ENCODE peak calls at places on chromosome 9, in four cellular contexts. W is H1, J is IMR-90, X is H9. P is an unnamed sample.

GRCh38 chr9:530681-531080 is 310.8 kb upstream of the DMRT1 start:
- DNase-seq in W (no peak), J (peak), X (no peak), P (no peak)

GRCh38 chr9:36268007-36268427 is 9.8 kb upstream of the GNE start:
- DNase-seq in W (no peak), J (peak), X (no peak), P (no peak)

GRCh38 chr9:128276574-128277270 is 646 bp downstream of the SWI5 start:
- DNase-seq in W (no peak), J (peak), X (peak), P (peak)

GRCh38 chr9:14127656-14128055 is 186.3 kb downstream of the NFIB start:
- DNase-seq in W (no peak), J (peak), X (no peak), P (no peak)

GRCh38 chr9:16870606-16871357 is at the start of gene BNC2:
- DNase-seq in W (peak), J (peak), X (peak), P (peak)

GRCh38 chr9:106934424-106934823 is 71.5 kb downstream of the ZNF462 start:
- DNase-seq in W (no peak), J (no peak), X (no peak), P (no peak)

GRCh38 chr9:124527781-124528180 is 20.6 kb upstream of the NR5A1 start:
- DNase-seq in W (no peak), J (peak), X (no peak), P (no peak)

GRCh38 chr9:114055061-114055460 is 23.0 kb downstream of the AMBP start:
- DNase-seq in W (peak), J (no peak), X (peak), P (no peak)

GRCh38 chr9:100577776-100578448 is at the start of gene CAVIN4:
- DNase-seq in W (no peak), J (peak), X (no peak), P (no peak)

GRCh38 chr9:131418143-131419028 is 24.5 kb downstream of the PRRC2B start:
- DNase-seq in W (no peak), J (peak), X (peak), P (peak)

GRCh38 chr9:129650680-129651235 is 8.8 kb upstream of the ASB6 start:
- DNase-seq in W (no peak), J (no peak), X (no peak), P (no peak)

GRCh38 chr9:125277411-125277810 is 15.8 kb downstream of the GAPVD1 start:
- DNase-seq in W (no peak), J (no peak), X (no peak), P (no peak)

GRCh38 chr9:16867571-16868311 is 2.7 kb downstream of the BNC2 start:
- DNase-seq in W (no peak), J (peak), X (no peak), P (peak)

GRCh38 chr9:111482656-111483418 is 1.3 kb downstream of the ECPAS start:
- DNase-seq in W (peak), J (peak), X (peak), P (peak)

GRCh38 chr9:4979224-4979623 is 5.8 kb upstream of the JAK2 start:
- DNase-seq in W (no peak), J (peak), X (no peak), P (no peak)

GRCh38 chr9:130959809-130960334 is 20.8 kb upstream of the FIBCD1 start:
- DNase-seq in W (no peak), J (no peak), X (no peak), P (no peak)

GRCh38 chr9:122051401-122052346 is 41.4 kb downstream of the TTLL11 start:
- DNase-seq in W (no peak), J (peak), X (no peak), P (no peak)

GRCh38 chr9:115640887-115641286 is 512.7 kb upstream of the PAPPA start:
- DNase-seq in W (no peak), J (peak), X (no peak), P (no peak)

GRCh38 chr9:124551472-124552339 is 44.5 kb upstream of the NR5A1 start:
- DNase-seq in W (peak), J (peak), X (peak), P (peak)

GRCh38 chr9:23799521-23799920 is 26.5 kb downstream of the ELAVL2 start:
- DNase-seq in W (no peak), J (no peak), X (no peak), P (no peak)

GRCh38 chr9:91900057-91900816 is 49.8 kb downstream of the ROR2 start:
- DNase-seq in W (no peak), J (no peak), X (no peak), P (peak)

GRCh38 chr9:124814178-124814535 is 37.2 kb downstream of the OLFML2A start:
- DNase-seq in W (no peak), J (no peak), X (no peak), P (no peak)

GRCh38 chr9:134551657-134552348 is 89.8 kb upstream of the COL5A1 start:
- DNase-seq in W (no peak), J (peak), X (no peak), P (no peak)

GRCh38 chr9:126738553-126738952 is 66.3 kb upstream of the ZBTB43 start:
- DNase-seq in W (peak), J (no peak), X (no peak), P (no peak)

GRCh38 chr9:79774356-79774755 is 202.6 kb downstream of the TLE4 start:
- DNase-seq in W (no peak), J (no peak), X (no peak), P (no peak)

GRCh38 chr9:114161518-114161917 is 6.2 kb downstream of the COL27A1 start:
- DNase-seq in W (no peak), J (no peak), X (no peak), P (no peak)

GRCh38 chr9:120735009-120735408 is 20.7 kb upstream of the MEGF9 start:
- DNase-seq in W (no peak), J (no peak), X (no peak), P (no peak)

GRCh38 chr9:87515086-87515485 is 17.4 kb downstream of the DAPK1 start:
- DNase-seq in W (no peak), J (no peak), X (no peak), P (no peak)

GRCh38 chr9:91589101-91589553 is 165.5 kb upstream of the NFIL3 start:
- DNase-seq in W (no peak), J (peak), X (no peak), P (no peak)

GRCh38 chr9:131119600-131119999 is 5.8 kb upstream of the NUP214 start:
- DNase-seq in W (no peak), J (no peak), X (no peak), P (no peak)

GRCh38 chr9:120434532-120434931 is 145.4 kb downstream of the CDK5RAP2 start:
- DNase-seq in W (no peak), J (peak), X (no peak), P (no peak)

GRCh38 chr9:137233143-137233980 is 2.7 kb downstream of the SLC34A3 start:
- DNase-seq in W (no peak), J (no peak), X (no peak), P (no peak)
- H2BK5ac ChIP-seq in W (no peak), J (no peak), X (no peak), P (no peak)

DNA sequence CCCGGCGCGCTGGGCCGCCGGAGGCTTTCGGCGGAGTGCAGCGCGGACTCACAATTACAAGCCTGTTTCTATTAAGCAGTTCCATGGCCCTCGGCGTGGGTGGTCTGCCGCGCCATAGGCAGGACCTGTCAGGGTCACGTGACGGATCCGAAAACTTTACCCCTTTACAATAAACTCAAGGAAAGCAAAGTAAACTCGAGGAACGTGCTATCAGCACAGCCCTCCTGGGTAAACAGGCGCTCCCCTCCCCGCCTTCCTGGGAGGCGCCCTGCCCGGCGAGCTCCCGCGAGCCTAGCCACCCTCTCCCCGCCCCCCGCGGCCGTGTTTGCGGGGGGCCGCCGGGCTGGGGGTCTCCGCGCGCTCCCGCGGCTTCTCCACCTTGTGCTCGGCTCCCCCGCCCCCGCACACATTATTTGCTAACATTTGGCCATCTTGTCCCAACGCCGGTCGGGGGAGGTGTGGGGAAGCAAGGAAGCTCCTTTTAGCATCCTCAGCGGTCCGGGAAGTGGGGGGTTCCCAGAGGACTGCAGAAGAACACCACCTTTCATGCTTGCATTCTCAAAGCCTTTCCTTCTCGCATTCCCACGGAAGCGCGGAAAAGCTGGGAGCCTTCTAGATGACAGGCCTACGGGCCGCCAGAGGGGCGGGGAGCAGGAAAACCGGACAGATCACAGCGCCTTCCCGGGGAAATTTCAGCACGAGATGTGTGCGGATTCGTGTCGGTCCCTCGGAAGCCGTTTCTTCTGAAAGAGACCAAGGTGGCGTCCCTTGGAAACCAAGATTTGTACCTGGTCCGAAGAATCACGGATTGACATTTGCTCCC is at the start of gene PTCH1:
- DNase-seq in W (peak), J (peak), X (peak), P (peak)
- H3K9ac ChIP-seq in W (no peak), J (peak), X (no peak), P (peak)

GRCh38 chr9:123338710-123339665 is 17.0 kb upstream of the CRB2 start:
- DNase-seq in W (no peak), J (no peak), X (no peak), P (peak)
- H2BK5ac ChIP-seq in W (no peak), J (no peak), X (no peak), P (no peak)

GRCh38 chr9:69647804-69648203 is 24.4 kb downstream of the APBA1 start:
- DNase-seq in W (no peak), J (no peak), X (no peak), P (no peak)

GRCh38 chr9:69645488-69645887 is 26.7 kb downstream of the APBA1 start:
- DNase-seq in W (no peak), J (no peak), X (peak), P (peak)

GRCh38 chr9:69653261-69653660 is 18.9 kb downstream of the APBA1 start:
- DNase-seq in W (no peak), J (no peak), X (no peak), P (no peak)

GRCh38 chr9:69655065-69655464 is 17.1 kb downstream of the APBA1 start:
- DNase-seq in W (no peak), J (no peak), X (no peak), P (no peak)

GRCh38 chr9:69649566-69650260 is 22.5 kb downstream of the APBA1 start:
- DNase-seq in W (no peak), J (peak), X (no peak), P (no peak)
- H3K9ac ChIP-seq in W (no peak), J (peak), X (no peak), P (no peak)

DNA sequence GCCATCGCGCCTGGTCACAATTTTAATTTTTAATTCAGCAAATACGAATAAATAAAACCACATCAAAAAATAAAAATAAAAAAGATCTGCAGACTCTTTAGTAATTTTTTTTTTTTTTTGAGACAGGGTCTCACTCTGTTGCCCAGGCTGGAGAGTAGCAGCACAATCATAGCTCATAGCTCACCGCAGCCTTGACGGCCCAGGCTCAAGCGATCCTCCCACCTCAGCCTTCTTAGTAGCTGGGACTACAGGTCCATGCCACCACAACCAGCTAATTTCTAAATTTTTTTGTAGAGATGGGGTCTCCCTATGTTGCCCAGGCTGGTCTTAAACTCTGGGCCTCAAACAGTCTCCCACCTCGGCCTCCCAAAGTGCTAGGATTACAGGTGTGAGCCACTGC is 14.2 kb downstream of the NANS start:
- DNase-seq in W (no peak), J (no peak), X (no peak), P (no peak)
- H2BK5ac ChIP-seq in W (no peak), J (no peak), X (no peak), P (no peak)

GRCh38 chr9:7690007-7690406 is 109.6 kb downstream of the DMAC1 start:
- DNase-seq in W (no peak), J (no peak), X (no peak), P (no peak)

GRCh38 chr9:7691909-7692308 is 107.7 kb downstream of the DMAC1 start:
- DNase-seq in W (no peak), J (no peak), X (no peak), P (peak)
- H3K9ac ChIP-seq in W (no peak), J (no peak), X (no peak), P (no peak)

GRCh38 chr9:104849023-104849422 is 78.9 kb downstream of the ABCA1 start:
- DNase-seq in W (no peak), J (peak), X (no peak), P (no peak)
- H2BK5ac ChIP-seq in W (no peak), J (no peak), X (no peak), P (no peak)

P was measured in mesendoderm.